ENCODE peak calls at places on chromosomes 5 and 9, in ten cellular contexts. O is transverse colon; Z is OCI-LY7; Y is right lobe of liver; F is left ventricle myocardium inferior; J is left lung; W is BE2C; P is right atrium auricular region; H is A549; C is CD8-positive, alpha-beta T cell. G is an unnamed sample.
A peak's percentile ranks its signal among the peaks of the same experiment; 100 is the strongest.

GRCh38 chr5:141330299-141331080 is at the start of gene PCDHGA1:
- DNase-seq in O (no peak), Z (peak; percentile 65), Y (peak; percentile 26), F (no peak), J (no peak), W (peak; percentile 78), P (no peak), H (peak; percentile 57), C (no peak), G (no peak)

GRCh38 chr5:146052780-146053179 is 52.6 kb downstream of the PLAC8L1 start:
- DNase-seq in O (no peak), Z (peak; percentile 8), Y (no peak), F (no peak), J (no peak), W (no peak), P (peak; percentile 44), H (no peak), C (no peak), G (no peak)

GRCh38 chr9:91817493-91818225 is 132.4 kb downstream of the ROR2 start:
- DNase-seq in O (no peak), Z (no peak), Y (no peak), F (no peak), J (no peak), W (no peak), P (no peak), H (no peak), C (no peak), G (no peak)

GRCh38 chr5:125181955-125182354 is 435.5 kb upstream of the ZNF608 start:
- DNase-seq in O (no peak), Z (no peak), Y (no peak), F (no peak), J (no peak), W (no peak), P (no peak), H (no peak), C (no peak), G (no peak)

GRCh38 chr5:81097733-81098132 is 135.4 kb upstream of the CKMT2 start:
- DNase-seq in O (no peak), Z (no peak), Y (no peak), F (no peak), J (no peak), W (no peak), P (no peak), H (no peak), C (no peak), G (no peak)

GRCh38 chr9:130114741-130115140 is 57.5 kb upstream of the NCS1 start:
- DNase-seq in O (no peak), Z (no peak), Y (no peak), F (no peak), J (no peak), W (no peak), P (no peak), H (no peak), C (no peak), G (no peak)

GRCh38 chr5:173858025-173858674 is 30.0 kb upstream of the CPEB4 start:
- DNase-seq in O (no peak), Z (no peak), Y (no peak), F (no peak), J (no peak), W (no peak), P (no peak), H (no peak), C (no peak), G (no peak)

GRCh38 chr9:95509851-95510529 is 6.8 kb downstream of the PTCH1 start:
- DNase-seq in O (peak; percentile 36), Z (peak; percentile 18), Y (peak; percentile 60), F (no peak), J (no peak), W (peak; percentile 43), P (no peak), H (no peak), C (no peak), G (peak; percentile 25)

GRCh38 chr9:117355542-117355941 is 59.3 kb downstream of the ASTN2 start:
- DNase-seq in O (no peak), Z (no peak), Y (no peak), F (no peak), J (no peak), W (peak; percentile 88), P (no peak), H (no peak), C (no peak), G (no peak)

DNA sequence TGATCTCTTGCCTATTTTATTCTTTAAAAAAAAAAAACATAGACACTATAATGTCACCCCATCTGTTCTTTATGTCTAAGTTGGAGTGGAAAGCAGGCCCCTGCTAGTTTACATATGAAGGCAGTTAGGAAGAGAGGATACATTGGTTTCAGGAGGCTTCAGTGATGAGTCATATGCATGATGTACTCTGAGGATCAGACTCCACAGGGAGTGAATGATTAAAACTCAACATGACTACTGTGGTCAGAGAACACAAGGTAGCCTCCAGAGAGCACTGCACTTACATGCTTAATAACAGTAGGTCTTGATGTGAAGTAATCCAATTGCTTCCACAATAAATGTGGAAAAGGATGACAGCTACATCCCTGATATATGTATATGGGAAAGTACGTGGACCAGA is 22.7 kb upstream of the FSTL4 start:
- DNase-seq in O (no peak), Z (no peak), Y (no peak), F (no peak), J (no peak), W (no peak), P (no peak), H (peak; percentile 67), C (no peak), G (no peak)
- TF ChIP-seq CTCF in O (no peak), Z (no peak), Y (no peak), F (no peak), J (no peak), W (no peak), P (no peak), H (no peak), C (no peak), G (no peak)

DNA sequence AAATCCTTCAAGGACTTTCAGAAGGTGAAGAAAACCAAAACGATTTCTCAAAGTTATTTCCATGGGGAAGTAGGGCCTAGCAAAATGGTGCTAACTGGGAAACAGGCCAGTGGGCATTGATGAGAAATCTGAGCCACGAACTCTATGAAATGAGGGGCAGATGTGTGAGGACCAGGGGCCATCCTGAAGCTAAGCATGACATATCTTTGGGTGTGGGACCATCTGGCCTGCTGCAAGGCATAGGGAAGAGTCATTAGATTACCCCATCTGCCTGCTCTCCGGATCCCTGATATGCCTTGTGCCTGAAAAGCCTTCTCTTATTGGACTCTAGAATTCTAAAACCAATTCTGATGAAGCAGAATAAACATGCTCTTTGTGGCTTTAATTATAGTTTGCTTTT is 143.8 kb downstream of the PALM2AKAP2 start:
- DNase-seq in O (no peak), Z (no peak), Y (no peak), F (no peak), J (no peak), W (no peak), P (no peak), H (no peak), C (no peak), G (no peak)
- H3K4me1 ChIP-seq in O (no peaks in the 10 kb centered on the region), Z (peaks cover 69% of the 10 kb centered on the region), Y (peaks cover 42% of the 10 kb centered on the region), F (peaks cover 40% of the 10 kb centered on the region), J (no peaks in the 10 kb centered on the region), W (no peaks in the 10 kb centered on the region), P (peaks cover 9% of the 10 kb centered on the region), H (no peaks in the 10 kb centered on the region), C (no peaks in the 10 kb centered on the region), G (peaks cover 5% of the 10 kb centered on the region)

DNA sequence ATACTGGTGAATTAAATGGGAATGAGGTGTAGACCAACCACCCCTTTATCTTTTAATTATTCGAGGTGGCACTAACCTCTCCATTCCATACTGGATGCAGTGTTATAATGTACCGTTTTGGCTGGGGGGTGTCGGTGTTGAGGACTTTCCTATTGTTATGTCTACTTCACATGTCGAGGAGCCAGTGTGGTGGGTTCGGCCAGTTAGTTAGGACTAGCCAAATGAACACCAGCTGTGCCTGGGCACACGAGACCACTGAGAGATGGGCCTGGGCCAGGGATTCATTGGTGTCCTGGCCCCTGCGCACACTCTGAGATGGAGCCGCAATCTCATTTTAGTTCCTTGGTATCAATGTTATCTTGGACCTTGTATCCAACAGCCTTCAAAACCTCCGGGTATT is 186.2 kb downstream of the CACNA1B start:
- DNase-seq in O (no peak), Z (no peak), Y (peak; percentile 27), F (no peak), J (peak; percentile 5), W (no peak), P (no peak), H (no peak), C (no peak), G (no peak)
- H3K9me3 ChIP-seq in O (no peaks in the 10 kb centered on the region), Z (no peaks in the 10 kb centered on the region), Y (no peaks in the 10 kb centered on the region), F (no peaks in the 10 kb centered on the region), J (no peaks in the 10 kb centered on the region), W (no peaks in the 10 kb centered on the region), P (no peaks in the 10 kb centered on the region), H (no peaks in the 10 kb centered on the region), C (no peaks in the 10 kb centered on the region), G (no peaks in the 10 kb centered on the region)

GRCh38 chr9:133342083-133342406 is 5.9 kb downstream of the MED22 start:
- DNase-seq in O (no peak), Z (no peak), Y (no peak), F (no peak), J (no peak), W (no peak), P (no peak), H (no peak), C (no peak), G (no peak)

GRCh38 chr9:133341369-133342082 is 5.5 kb upstream of the SURF6 start:
- DNase-seq in O (peak; percentile 47), Z (no peak), Y (no peak), F (peak; percentile 62), J (peak; percentile 80), W (no peak), P (peak; percentile 66), H (no peak), C (no peak), G (peak; percentile 83)

GRCh38 chr9:133344071-133344470 is 3.9 kb downstream of the MED22 start:
- DNase-seq in O (no peak), Z (no peak), Y (peak; percentile 45), F (no peak), J (no peak), W (no peak), P (no peak), H (no peak), C (no peak), G (no peak)

GRCh38 chr9:133340916-133341315 is 4.9 kb upstream of the SURF6 start:
- DNase-seq in O (no peak), Z (no peak), Y (no peak), F (no peak), J (no peak), W (no peak), P (no peak), H (no peak), C (no peak), G (no peak)

GRCh38 chr9:133342570-133342969 is 5.4 kb downstream of the MED22 start:
- DNase-seq in O (no peak), Z (no peak), Y (no peak), F (no peak), J (no peak), W (peak; percentile 74), P (no peak), H (no peak), C (no peak), G (no peak)
- TF ChIP-seq CTCF in O (no peak), Z (no peak), Y (no peak), F (no peak), J (no peak), W (peak; percentile 51), P (no peak), H (peak; percentile 11), C (no peak), G (no peak)

DNA sequence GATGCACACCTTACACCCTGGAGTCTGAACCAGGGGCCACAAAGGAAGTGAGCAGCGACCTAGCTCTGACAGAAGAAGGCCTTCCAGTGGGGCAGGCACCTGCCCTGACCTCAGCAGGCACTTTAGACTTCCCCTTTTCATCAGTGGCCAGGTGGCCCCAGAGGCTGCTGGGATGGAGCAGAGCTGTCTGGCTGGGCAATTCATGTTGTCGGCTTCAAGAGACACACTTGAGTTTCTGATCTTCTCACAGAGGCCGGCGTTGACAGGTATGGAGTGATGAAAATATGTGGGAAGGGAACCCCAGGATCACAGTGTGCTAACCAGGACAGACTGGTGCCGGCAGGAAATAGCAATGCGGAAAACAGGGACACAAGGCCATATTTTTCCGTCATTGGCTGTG is 375.5 kb downstream of the CTNND2 start:
- DNase-seq in O (no peak), Z (no peak), Y (no peak), F (peak; percentile 63), J (no peak), W (no peak), P (no peak), H (no peak), C (no peak), G (peak; percentile 79)
- H3K4me1 ChIP-seq in O (no peaks in the 10 kb centered on the region), Z (no peaks in the 10 kb centered on the region), Y (no peaks in the 10 kb centered on the region), F (peaks cover 27% of the 10 kb centered on the region), J (no peaks in the 10 kb centered on the region), W (no peaks in the 10 kb centered on the region), P (peaks cover 7% of the 10 kb centered on the region), H (no peaks in the 10 kb centered on the region), C (no peaks in the 10 kb centered on the region), G (peaks cover 10% of the 10 kb centered on the region)